ENCODE peak calls at places on chromosomes 12 and 14, in five cellular contexts. K is A549, A is hepatocyte, J is left ventricle myocardium inferior, L is IMR-90. N is an unnamed sample. For H3K4me1, the result is how much of the 10 kb centered on the place peaks cover.

GRCh38 chr12:124925117-124925516 is 10.7 kb upstream of the UBC start:
- DNase-seq in K (no peak), A (no peak), J (no peak), L (no peak), N (no peak)

GRCh38 chr12:127294651-127295205 is 972.2 kb upstream of the TMEM132C start:
- DNase-seq in K (no peak), A (no peak), J (no peak), L (no peak), N (no peak)

GRCh38 chr14:57869530-57870088 is 3.7 kb upstream of the SLC35F4 start:
- DNase-seq in K (no peak), A (peak), J (no peak), L (no peak), N (no peak)

GRCh38 chr12:2051700-2052625 is 824 bp upstream of the CACNA1C start:
- DNase-seq in K (no peak), A (peak), J (no peak), L (no peak), N (no peak)

GRCh38 chr12:75690556-75690955 is 179.1 kb upstream of the KRR1 start:
- DNase-seq in K (peak), A (no peak), J (no peak), L (peak), N (no peak)

GRCh38 chr12:92585106-92585775 is 117.5 kb upstream of the PLEKHG7 start:
- DNase-seq in K (no peak), A (no peak), J (no peak), L (no peak), N (no peak)

GRCh38 chr12:114407566-114408411 is 1.8 kb upstream of the TBX5 start:
- DNase-seq in K (no peak), A (peak), J (no peak), L (peak), N (no peak)

GRCh38 chr14:80150301-80150700 is 61.0 kb downstream of the DIO2 start:
- DNase-seq in K (no peak), A (no peak), J (no peak), L (peak), N (no peak)

GRCh38 chr12:5073838-5074237 is 30.2 kb downstream of the KCNA5 start:
- DNase-seq in K (no peak), A (no peak), J (no peak), L (peak), N (no peak)

GRCh38 chr12:105214141-105214540 is 21.8 kb downstream of the APPL2 start:
- DNase-seq in K (peak), A (peak), J (no peak), L (peak), N (no peak)

GRCh38 chr12:63276537-63277365 is 125.8 kb upstream of the AVPR1A start:
- DNase-seq in K (peak), A (peak), J (no peak), L (peak), N (no peak)

GRCh38 chr14:102043251-102044025 is 43.4 kb downstream of the HSP90AA1 start:
- DNase-seq in K (no peak), A (no peak), J (no peak), L (no peak), N (no peak)

GRCh38 chr14:51603495-51603894 is 48.2 kb upstream of the FRMD6 start:
- DNase-seq in K (no peak), A (peak), J (no peak), L (no peak), N (no peak)

GRCh38 chr12:52239767-52240166 is 6.7 kb downstream of the KRT7 start:
- DNase-seq in K (peak), A (no peak), J (no peak), L (no peak), N (no peak)

GRCh38 chr12:76260390-76260748 is 87.8 kb downstream of the BBS10 start:
- DNase-seq in K (no peak), A (no peak), J (no peak), L (peak), N (no peak)

GRCh38 chr14:88463318-88463717 is 77.9 kb downstream of the SPATA7 start:
- DNase-seq in K (peak), A (peak), J (no peak), L (no peak), N (no peak)

GRCh38 chr12:123269395-123269892 is 2.2 kb downstream of the CDK2AP1 start:
- DNase-seq in K (no peak), A (peak), J (peak), L (peak), N (no peak)

GRCh38 chr14:90093942-90094595 is 32.3 kb downstream of the KCNK13 start:
- DNase-seq in K (no peak), A (no peak), J (no peak), L (no peak), N (no peak)

GRCh38 chr14:95291859-95292542 is 27.7 kb downstream of the CLMN start:
- DNase-seq in K (peak), A (no peak), J (peak), L (peak), N (no peak)

GRCh38 chr12:127127887-127128286 is 1139.1 kb upstream of the TMEM132C start:
- DNase-seq in K (no peak), A (no peak), J (no peak), L (no peak), N (no peak)

GRCh38 chr14:95185452-95186392 is 28.4 kb upstream of the DICER1 start:
- DNase-seq in K (no peak), A (no peak), J (peak), L (peak), N (no peak)

GRCh38 chr14:37597538-37598084 is 2.2 kb downstream of the TTC6 start:
- DNase-seq in K (peak), A (peak), J (no peak), L (no peak), N (no peak)

GRCh38 chr12:52121848-52122838 is 42.6 kb downstream of the SMIM41 start:
- DNase-seq in K (peak), A (peak), J (peak), L (peak), N (peak)

GRCh38 chr14:95346820-95347219 is 27.1 kb upstream of the CLMN start:
- DNase-seq in K (no peak), A (no peak), J (no peak), L (no peak), N (no peak)

GRCh38 chr12:129531004-129531403 is 372.8 kb downstream of the TMEM132D start:
- DNase-seq in K (no peak), A (peak), J (no peak), L (no peak), N (no peak)

GRCh38 chr14:20684662-20685456 is 499 bp downstream of the RNASE4 start:
- DNase-seq in K (peak), A (peak), J (no peak), L (peak), N (no peak)

GRCh38 chr14:50677527-50678063 is 9.5 kb upstream of the SAV1 start:
- DNase-seq in K (peak), A (no peak), J (no peak), L (peak), N (no peak)

GRCh38 chr14:99064262-99064954 is 207.6 kb downstream of the BCL11B start:
- DNase-seq in K (no peak), A (peak), J (no peak), L (no peak), N (no peak)

GRCh38 chr12:1595690-1596347 is 1.4 kb upstream of the FBXL14 start:
- DNase-seq in K (no peak), A (no peak), J (no peak), L (peak), N (no peak)

GRCh38 chr12:5889381-5890047 is 55.5 kb downstream of the ANO2 start:
- DNase-seq in K (peak), A (no peak), J (no peak), L (no peak), N (no peak)

GRCh38 chr14:36340276-36340890 is 19.9 kb upstream of the MBIP start:
- DNase-seq in K (no peak), A (no peak), J (no peak), L (no peak), N (no peak)

GRCh38 chr14:95895720-95896119 is 19.1 kb downstream of the TUNAR start:
- DNase-seq in K (peak), A (peak), J (no peak), L (no peak), N (no peak)

GRCh38 chr12:27861428-27862167 is 81.6 kb upstream of the MANSC4 start:
- DNase-seq in K (no peak), A (no peak), J (peak), L (peak), N (no peak)

GRCh38 chr12:75087656-75088055 is 122.0 kb downstream of the KCNC2 start:
- DNase-seq in K (peak), A (peak), J (no peak), L (no peak), N (no peak)

GRCh38 chr12:46555379-46555778 is 182.8 kb upstream of the SLC38A2 start:
- DNase-seq in K (no peak), A (no peak), J (no peak), L (peak), N (no peak)

GRCh38 chr12:25458047-25458552 is 95.0 kb downstream of the LMNTD1 start:
- DNase-seq in K (peak), A (no peak), J (no peak), L (peak), N (no peak)
- H3K4me3 ChIP-seq in K (peak), A (no peak), J (no peak), L (peak), N (no peak)

GRCh38 chr14:70653662-70654061 is 11.9 kb downstream of the TTC9 start:
- DNase-seq in K (no peak), A (no peak), J (no peak), L (no peak), N (no peak)

GRCh38 chr14:70651522-70651921 is 9.8 kb downstream of the TTC9 start:
- DNase-seq in K (no peak), A (no peak), J (no peak), L (no peak), N (no peak)

GRCh38 chr14:70652871-70653270 is 11.2 kb downstream of the TTC9 start:
- DNase-seq in K (no peak), A (no peak), J (no peak), L (no peak), N (no peak)

GRCh38 chr14:70655110-70655826 is 13.6 kb downstream of the TTC9 start:
- DNase-seq in K (no peak), A (no peak), J (no peak), L (no peak), N (peak)

GRCh38 chr14:70654609-70655008 is 12.9 kb downstream of the TTC9 start:
- DNase-seq in K (no peak), A (no peak), J (no peak), L (no peak), N (no peak)
- H3K27ac ChIP-seq in K (no peak), A (no peak), J (no peak), L (no peak), N (peak)

DNA sequence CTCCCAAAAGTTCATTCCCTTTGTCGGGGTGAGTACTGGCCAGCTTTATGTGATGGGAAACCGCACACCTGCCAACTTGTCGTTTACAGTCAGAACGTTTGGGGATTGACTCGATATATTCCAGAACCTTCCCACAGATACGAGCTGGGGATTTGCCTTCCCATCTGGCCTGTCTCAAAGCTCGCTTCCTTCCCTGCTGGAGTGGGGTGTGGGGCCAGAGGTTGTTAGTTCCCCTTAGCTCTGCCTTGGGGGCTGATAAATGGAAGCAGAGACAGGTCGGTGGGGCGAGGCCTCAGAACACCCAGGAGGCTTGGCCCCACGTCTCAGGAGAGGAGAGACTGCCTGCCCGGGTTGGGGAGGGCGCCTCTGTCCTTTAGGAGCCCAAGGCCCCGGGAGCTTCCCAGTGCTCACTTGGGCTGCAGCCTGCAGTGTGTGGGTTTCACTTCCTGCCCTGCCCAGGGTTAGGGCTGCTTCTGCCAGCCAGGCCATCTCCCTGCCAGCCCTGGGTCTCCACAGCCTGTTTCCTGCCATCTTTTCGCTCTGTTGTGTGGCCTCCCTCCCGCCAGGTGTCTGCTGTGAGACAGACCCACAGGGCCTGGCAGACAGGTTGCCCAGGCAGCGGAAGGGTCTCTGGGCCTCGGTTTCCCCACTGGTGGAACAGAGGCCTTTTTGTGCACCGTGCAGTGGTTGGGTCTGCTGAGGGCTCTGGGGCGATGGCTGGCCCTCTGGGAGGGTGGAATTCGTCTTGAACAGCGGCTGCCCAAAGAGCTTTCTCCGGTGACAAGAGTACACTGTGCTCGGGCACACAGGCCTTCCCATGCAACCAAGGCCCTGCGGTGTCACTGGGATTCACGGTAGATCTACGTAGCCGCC is 8.1 kb upstream of the TEX22 start:
- DNase-seq in K (no peak), A (no peak), J (no peak), L (no peak), N (no peak)
- H3K4me1 ChIP-seq in K (under half), A (under half), J (under half), L (under half), N (under half)

DNA sequence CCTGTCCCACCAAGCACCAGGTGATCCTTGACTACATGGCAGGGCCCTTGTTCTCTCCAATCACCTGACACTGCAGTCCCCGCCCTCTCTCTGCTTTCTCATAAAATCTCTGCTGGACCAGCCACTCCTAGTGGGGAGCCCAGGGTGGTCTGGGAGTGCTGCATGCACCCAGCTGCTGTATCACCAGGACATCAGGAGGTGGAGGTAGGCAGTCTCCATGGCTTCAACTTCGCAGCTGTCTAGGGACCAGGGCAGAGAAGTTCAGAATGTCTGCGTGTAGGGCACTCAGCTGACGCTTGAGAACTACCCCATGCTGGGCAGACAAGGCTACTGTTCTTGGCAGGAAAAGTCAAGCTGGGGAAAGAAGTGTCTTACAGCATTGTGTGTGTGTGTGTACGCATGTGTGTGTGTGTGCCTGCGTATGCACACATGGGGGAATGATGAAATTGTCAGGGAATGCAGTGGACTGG is 2.6 kb downstream of the WSCD2 start:
- DNase-seq in K (no peak), A (no peak), J (no peak), L (no peak), N (no peak)
- H3K4me3 ChIP-seq in K (no peak), A (no peak), J (no peak), L (no peak), N (no peak)

DNA sequence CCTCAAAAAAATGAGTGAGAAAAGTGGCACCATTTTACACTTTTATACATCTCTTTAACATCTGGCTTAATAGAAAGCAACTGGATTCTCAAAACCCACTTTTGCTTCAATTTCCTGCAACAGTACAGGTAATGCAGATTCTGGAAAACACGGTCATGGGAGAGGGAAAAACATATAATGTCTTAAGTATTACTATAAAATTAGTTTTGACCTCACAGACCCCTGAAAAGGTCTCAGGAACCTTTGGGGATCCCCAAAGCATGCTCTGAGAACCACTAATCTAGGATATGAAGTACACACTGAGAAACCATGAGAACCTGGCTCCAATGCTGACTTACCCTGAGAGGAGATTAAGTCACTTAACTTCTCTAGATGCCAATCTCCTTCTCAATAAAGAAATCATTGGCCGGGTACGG is 64.7 kb downstream of the PPP2R5E start:
- DNase-seq in K (no peak), A (no peak), J (no peak), L (no peak), N (no peak)
- H3K27ac ChIP-seq in K (no peak), A (no peak), J (no peak), L (no peak), N (no peak)

N was measured in effector memory CD4-positive, alpha-beta T cell.